ENCODE peak calls at places on chromosomes 7 and 10, in six cellular contexts. K, S, C, T, P and F are unnamed samples.

GRCh38 chr10:100338434-100339036 is 8.5 kb upstream of the SCD start:
- DNase-seq in K (peak), S (peak), C (peak), T (peak), P (peak), F (peak)

GRCh38 chr7:128891942-128892269 is 18.6 kb downstream of the KCP start:
- DNase-seq in K (no peak), S (no peak), C (no peak), T (peak), P (no peak), F (no peak)

GRCh38 chr10:77872151-77872946 is 54.2 kb downstream of the DLG5 start:
- DNase-seq in K (peak), S (no peak), C (no peak), T (peak), P (no peak), F (peak)

GRCh38 chr10:11009471-11010308 is 8.0 kb upstream of the CELF2 start:
- DNase-seq in K (no peak), S (no peak), C (no peak), T (no peak), P (no peak), F (no peak)

GRCh38 chr10:125355657-125356056 is 195.3 kb upstream of the CTBP2 start:
- DNase-seq in K (no peak), S (no peak), C (no peak), T (no peak), P (no peak), F (no peak)

GRCh38 chr10:4543943-4544540 is 282.0 kb upstream of the AKR1E2 start:
- DNase-seq in K (no peak), S (no peak), C (no peak), T (no peak), P (no peak), F (no peak)

GRCh38 chr10:102501201-102502028 is 1.1 kb downstream of the ACTR1A start:
- DNase-seq in K (peak), S (no peak), C (no peak), T (no peak), P (no peak), F (no peak)

GRCh38 chr7:32761451-32762320 is 129.9 kb downstream of the KBTBD2 start:
- DNase-seq in K (no peak), S (no peak), C (peak), T (peak), P (peak), F (no peak)

GRCh38 chr10:79272353-79272752 is 74.9 kb upstream of the PPIF start:
- DNase-seq in K (no peak), S (no peak), C (no peak), T (no peak), P (no peak), F (no peak)

GRCh38 chr10:110456046-110456445 is 41.7 kb upstream of the DUSP5 start:
- DNase-seq in K (no peak), S (no peak), C (no peak), T (no peak), P (no peak), F (no peak)

GRCh38 chr10:28623483-28623882 is 53.8 kb upstream of the BAMBI start:
- DNase-seq in K (no peak), S (no peak), C (no peak), T (no peak), P (peak), F (no peak)

GRCh38 chr10:95133016-95133752 is 60.9 kb upstream of the ACSM6 start:
- DNase-seq in K (peak), S (peak), C (peak), T (peak), P (peak), F (peak)

GRCh38 chr7:131692131-131692960 is 135.9 kb upstream of the PODXL start:
- DNase-seq in K (peak), S (no peak), C (peak), T (peak), P (peak), F (no peak)

GRCh38 chr10:50291261-50291850 is 40.0 kb upstream of the ASAH2 start:
- DNase-seq in K (peak), S (no peak), C (no peak), T (no peak), P (no peak), F (no peak)

GRCh38 chr7:7181519-7182155 is 707 bp upstream of the C1GALT1 start:
- DNase-seq in K (peak), S (no peak), C (peak), T (peak), P (no peak), F (no peak)

GRCh38 chr7:144534655-144535395 is 131.3 kb upstream of the NOBOX start:
- DNase-seq in K (no peak), S (no peak), C (no peak), T (no peak), P (no peak), F (no peak)

GRCh38 chr7:138837627-138838026 is 39.6 kb upstream of the ATP6V0A4 start:
- DNase-seq in K (peak), S (no peak), C (no peak), T (peak), P (no peak), F (no peak)

GRCh38 chr10:69645296-69645665 is 15.2 kb downstream of the FAM241B start:
- DNase-seq in K (no peak), S (no peak), C (no peak), T (no peak), P (no peak), F (peak)

GRCh38 chr7:6106140-6106904 is 75.1 kb downstream of the ANKRD61 start:
- DNase-seq in K (peak), S (no peak), C (no peak), T (no peak), P (no peak), F (no peak)

GRCh38 chr7:148503900-148504487 is 86.6 kb upstream of the C7orf33 start:
- DNase-seq in K (peak), S (no peak), C (no peak), T (no peak), P (no peak), F (no peak)

GRCh38 chr10:83978681-83979383 is 160.5 kb upstream of the GHITM start:
- DNase-seq in K (no peak), S (no peak), C (no peak), T (no peak), P (no peak), F (no peak)

GRCh38 chr10:1646332-1646731 is 91.0 kb downstream of the ADARB2 start:
- DNase-seq in K (no peak), S (no peak), C (no peak), T (no peak), P (no peak), F (no peak)

GRCh38 chr10:73344267-73344666 is 14.4 kb downstream of the CFAP70 start:
- DNase-seq in K (no peak), S (no peak), C (no peak), T (no peak), P (no peak), F (no peak)

GRCh38 chr10:70430489-70431445 is 10.7 kb downstream of the NODAL start:
- DNase-seq in K (peak), S (no peak), C (peak), T (peak), P (no peak), F (no peak)